ENCODE peak calls at places on chromosomes 5 and 9, in six cellular contexts. I is GM13976, R is lung, V is AG20443, D is kidney tubule cell, U is ureter. M is an unnamed sample.

GRCh38 chr9:89710689-89711088 is 105.9 kb downstream of the GADD45G start:
- DNase-seq in I (no peak), R (no peak), V (no peak), D (no peak), U (no peak), M (peak)

GRCh38 chr9:133201424-133202144 is 7.5 kb downstream of the OBP2B start:
- DNase-seq in I (no peak), R (no peak), V (no peak), D (no peak), U (no peak), M (no peak)

GRCh38 chr5:166724284-166724683 is 1567.2 kb upstream of the WWC1 start:
- DNase-seq in I (no peak), R (no peak), V (no peak), D (no peak), U (no peak), M (no peak)

GRCh38 chr9:36074870-36075532 is 38.3 kb downstream of the RECK start:
- DNase-seq in I (no peak), R (peak), V (peak), D (peak), U (peak), M (peak)

GRCh38 chr9:88829276-88829675 is 162.0 kb upstream of the S1PR3 start:
- DNase-seq in I (no peak), R (no peak), V (no peak), D (peak), U (no peak), M (no peak)

GRCh38 chr9:131965101-131965500 is 114.6 kb downstream of the MED27 start:
- DNase-seq in I (no peak), R (no peak), V (no peak), D (peak), U (no peak), M (no peak)

GRCh38 chr5:37857696-37858095 is 17.9 kb upstream of the GDNF start:
- DNase-seq in I (no peak), R (no peak), V (no peak), D (no peak), U (no peak), M (no peak)

GRCh38 chr5:6732634-6733410 is 19.6 kb downstream of the TENT4A start:
- DNase-seq in I (no peak), R (no peak), V (peak), D (peak), U (no peak), M (no peak)

GRCh38 chr5:75048457-75048953 is 3.9 kb downstream of the GCNT4 start:
- DNase-seq in I (peak), R (no peak), V (peak), D (peak), U (no peak), M (peak)

GRCh38 chr5:175538576-175538975 is 60.2 kb downstream of the SFXN1 start:
- DNase-seq in I (no peak), R (no peak), V (no peak), D (no peak), U (no peak), M (no peak)

GRCh38 chr9:120383999-120384924 is 195.7 kb downstream of the CDK5RAP2 start:
- DNase-seq in I (no peak), R (no peak), V (peak), D (peak), U (no peak), M (peak)

GRCh38 chr5:173920024-173920753 is 32.0 kb downstream of the CPEB4 start:
- DNase-seq in I (no peak), R (no peak), V (no peak), D (peak), U (no peak), M (no peak)

GRCh38 chr9:72598639-72599038 is 77.2 kb downstream of the TMC1 start:
- DNase-seq in I (no peak), R (no peak), V (no peak), D (no peak), U (no peak), M (no peak)

GRCh38 chr9:89278997-89279739 is 31.8 kb upstream of the CKS2 start:
- DNase-seq in I (peak), R (no peak), V (peak), D (peak), U (no peak), M (peak)

M was measured in stromal cell of bone marrow.